ENCODE peak calls at places on chromosomes 13 and 19, in seven cellular contexts. N is SK-N-SH, W is GM23248, H is GM23338, K is MM.1S, Z is neural progenitor cell, D is hepatocyte. Q is an unnamed sample.

GRCh38 chr13:98450495-98451167 is 126.3 kb downstream of the STK24 start:
- DNase-seq in K (no peak), W (peak; percentile 40), Z (no peak), D (no peak), N (no peak), H (peak; percentile 65), Q (no peak)

GRCh38 chr19:32174386-32175113 is 170.9 kb upstream of the ZNF507 start:
- DNase-seq in D (no peak), H (no peak), K (no peak), W (no peak), N (no peak), Z (no peak), Q (no peak)

GRCh38 chr13:42355118-42355840 is 83.3 kb downstream of the AKAP11 start:
- DNase-seq in H (no peak), N (no peak), K (no peak), Z (peak; percentile 0), D (no peak), W (no peak), Q (no peak)

GRCh38 chr19:31572671-31573298 is 223.5 kb upstream of the TSHZ3 start:
- DNase-seq in W (no peak), K (no peak), N (no peak), D (no peak), Z (peak; percentile 23), H (no peak), Q (no peak)

GRCh38 chr13:62908321-62908720 is 1492.7 kb upstream of the PCDH20 start:
- DNase-seq in D (no peak), N (no peak), K (no peak), H (no peak), Z (no peak), W (no peak), Q (no peak)

GRCh38 chr13:23550164-23550563 is 20.0 kb upstream of the TNFRSF19 start:
- DNase-seq in W (no peak), D (no peak), N (no peak), Z (no peak), K (no peak), H (no peak), Q (no peak)

GRCh38 chr19:38596057-38596981 is 21.4 kb downstream of the MAP4K1 start:
- DNase-seq in K (no peak), H (peak; percentile 98), D (peak; percentile 77), N (peak; percentile 88), W (peak; percentile 32), Z (peak; percentile 95), Q (peak; percentile 14)

GRCh38 chr19:42433503-42434260 is 6.5 kb upstream of the LIPE start:
- DNase-seq in Z (peak; percentile 88), N (no peak), K (peak; percentile 68), W (peak; percentile 36), D (peak; percentile 85), H (peak; percentile 86), Q (peak; percentile 55)

GRCh38 chr19:38079926-38080380 is 144.1 kb downstream of the DPF1 start:
- DNase-seq in Z (no peak), H (peak; percentile 12), N (no peak), W (peak; percentile 93), D (no peak), K (peak; percentile 65), Q (peak; percentile 86)

GRCh38 chr19:45646345-45646698 is 7.1 kb upstream of the EML2 start:
- DNase-seq in Z (no peak), H (no peak), W (no peak), D (no peak), K (no peak), N (no peak), Q (no peak)

GRCh38 chr19:45643024-45643926 is 4.1 kb upstream of the EML2 start:
- DNase-seq in N (peak; percentile 94), H (peak; percentile 92), K (peak; percentile 87), D (peak; percentile 89), Z (peak; percentile 91), W (peak; percentile 75), Q (peak; percentile 73)

GRCh38 chr19:45645631-45646344 is 6.6 kb upstream of the EML2 start:
- DNase-seq in Z (peak; percentile 91), H (peak; percentile 98), N (peak; percentile 97), W (peak; percentile 92), K (peak; percentile 93), D (peak; percentile 93), Q (peak; percentile 75)

GRCh38 chr19:45645068-45645630 is 6.0 kb upstream of the EML2 start:
- DNase-seq in W (no peak), N (no peak), D (no peak), Z (no peak), H (no peak), K (no peak), Q (no peak)

DNA sequence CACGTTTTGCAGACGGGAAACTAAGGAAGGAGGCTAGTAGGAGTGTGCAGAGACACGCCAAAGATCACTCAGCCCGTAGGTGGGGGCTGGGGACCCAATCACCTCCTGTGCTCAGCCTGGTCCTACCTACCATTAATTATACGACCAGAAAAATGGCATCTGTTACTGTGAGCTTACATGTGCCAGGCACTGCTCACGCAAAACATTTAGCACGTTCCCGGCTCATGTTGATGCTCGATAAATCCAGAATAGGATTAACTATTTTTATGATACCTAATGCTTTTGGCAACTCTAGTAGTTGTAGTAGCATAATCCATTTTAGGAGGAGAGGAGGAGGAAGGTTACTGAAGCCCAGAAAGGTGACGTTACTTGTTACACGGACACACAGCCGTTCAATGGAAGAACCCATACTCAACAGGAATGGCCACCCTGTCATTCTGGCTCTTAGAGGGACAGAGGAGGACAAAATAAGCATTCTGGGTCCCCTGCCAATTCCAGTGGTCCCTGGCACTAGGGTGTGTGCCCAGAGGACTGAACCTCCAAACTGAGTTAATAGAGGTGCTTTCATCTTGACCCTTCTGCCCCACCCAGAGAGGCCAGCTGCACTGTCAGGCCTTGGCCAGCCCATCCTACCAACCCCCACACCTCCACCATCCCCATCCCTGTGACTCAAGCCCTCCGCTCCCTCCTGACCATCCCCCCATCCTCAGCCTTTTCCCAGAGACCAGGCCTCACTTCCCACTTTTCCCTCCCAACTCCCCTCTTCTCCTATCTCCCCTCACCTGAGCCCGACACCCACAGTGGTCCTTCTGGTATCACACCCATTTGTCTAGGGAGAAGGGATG is 5.0 kb upstream of the EML2 start:
- DNase-seq in N (peak; percentile 34), K (no peak), W (no peak), H (no peak), Z (no peak), D (no peak), Q (no peak)
- TF ChIP-seq EZH2phosphoT487 in N (no peak), K (no peak), W (no peak), H (no peak), Z (no peak), D (no peak), Q (no peak)

DNA sequence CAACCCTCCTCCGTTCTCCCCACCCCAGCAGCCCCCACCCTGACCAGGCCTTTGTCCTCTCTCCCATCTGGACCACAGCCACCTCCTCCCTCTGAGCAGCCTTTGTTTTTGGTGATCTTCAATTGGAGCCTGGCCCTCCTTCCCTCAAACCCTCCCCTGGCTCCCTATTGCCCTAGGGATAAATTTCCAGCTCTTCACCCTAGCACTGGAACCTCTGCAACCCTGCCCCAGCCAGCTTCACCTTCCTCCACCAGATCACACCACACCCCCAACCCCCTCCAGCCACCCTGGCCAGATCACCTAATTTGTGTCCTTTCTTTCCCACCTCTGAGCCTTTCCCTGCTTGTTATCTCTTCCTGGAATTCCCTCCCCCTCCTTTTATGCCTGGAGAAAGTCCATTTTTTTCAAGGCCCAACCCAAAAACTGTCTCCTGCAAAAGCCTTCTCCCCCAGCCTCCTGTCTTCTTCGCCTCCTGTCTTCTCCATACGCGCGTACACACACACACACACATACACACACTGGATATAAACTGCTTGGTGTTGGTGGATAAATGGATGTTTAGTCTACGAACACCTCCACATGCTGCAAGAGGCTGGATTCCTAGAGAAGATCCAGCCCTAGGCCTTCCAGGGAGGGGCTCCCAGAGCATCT is 5.2 kb upstream of the TLE2 start:
- DNase-seq in Z (peak; percentile 20), W (no peak), N (no peak), D (peak; percentile 48), H (no peak), K (no peak), Q (no peak)
- H3K27me3 ChIP-seq in Z (peaks cover 83% of the 10 kb centered on the region), W (no peaks in the 10 kb centered on the region), N (peaks cover 45% of the 10 kb centered on the region), D (no peaks in the 10 kb centered on the region), H (peaks cover 67% of the 10 kb centered on the region), K (peaks cover 75% of the 10 kb centered on the region), Q (no peaks in the 10 kb centered on the region)

DNA sequence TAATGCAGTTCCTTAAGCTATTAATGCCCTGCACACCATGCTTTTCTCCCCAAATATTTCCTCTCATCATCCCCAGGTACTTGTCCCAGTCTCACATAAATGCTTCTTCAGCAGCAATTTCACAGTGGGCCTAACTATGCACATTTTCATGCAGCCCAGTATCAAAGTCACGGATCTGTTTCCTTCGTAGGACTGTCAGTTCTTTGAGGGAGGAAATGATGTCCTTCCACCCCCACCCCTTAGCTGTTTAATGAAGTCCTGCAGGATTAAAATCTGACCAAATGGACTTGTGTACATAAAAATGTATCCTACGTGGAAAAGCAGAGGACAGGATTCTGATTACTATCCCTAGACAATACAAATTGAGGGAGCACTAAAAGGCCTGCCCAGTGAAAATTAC is 68.6 kb upstream of the ARGLU1 start:
- DNase-seq in H (no peak), D (no peak), N (no peak), W (no peak), Z (no peak), K (no peak), Q (no peak)
- H3K4me3 ChIP-seq in H (no peak overlapping the region), D (no peak overlapping the region), N (no peak overlapping the region), W (no peak overlapping the region), Z (no peak overlapping the region), K (no peak overlapping the region), Q (no peak overlapping the region)

GRCh38 chr19:15108145-15108844 is 1.1 kb downstream of the SYDE1 start:
- DNase-seq in D (no peak), W (peak; percentile 37), H (peak; percentile 55), Z (peak; percentile 36), K (no peak), N (peak; percentile 47), Q (no peak)
- TF ChIP-seq EZH2phosphoT487 in D (no peak), W (no peak), H (no peak), Z (no peak), K (no peak), N (no peak), Q (no peak)

DNA sequence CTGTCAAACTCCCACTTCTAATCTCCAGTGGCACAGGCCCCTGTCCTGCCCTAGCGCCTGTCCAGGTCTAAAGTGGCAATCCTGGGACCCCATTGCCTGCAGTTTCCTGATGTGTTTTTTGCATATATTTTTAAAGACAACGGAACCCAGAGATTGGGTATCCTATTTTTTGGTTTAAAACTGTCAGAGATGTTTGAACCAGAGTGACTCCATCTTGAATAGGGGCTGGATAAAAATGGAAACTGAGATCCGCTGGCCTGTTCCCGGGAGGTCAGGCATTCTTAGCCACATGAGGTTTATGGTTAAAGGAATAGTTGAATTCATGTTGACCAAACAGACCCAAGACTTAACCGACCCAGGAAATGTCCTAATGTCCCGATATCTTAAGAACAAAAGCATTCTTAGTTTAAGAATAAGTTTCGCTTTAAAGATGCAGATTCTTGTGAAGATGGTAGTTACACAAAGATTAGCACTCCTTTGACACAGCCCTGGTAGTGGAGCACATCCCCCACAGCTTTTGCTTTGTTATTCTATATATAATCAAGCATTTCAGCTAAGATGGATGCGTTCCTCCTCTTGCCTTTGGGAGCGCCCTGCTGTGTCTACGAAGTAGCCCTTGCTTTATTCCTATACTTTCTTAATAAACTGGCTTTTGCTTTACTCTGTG is 332.1 kb downstream of the UQCRFS1 start:
- DNase-seq in D (no peak), K (no peak), Z (no peak), W (no peak), H (peak; percentile 74), N (no peak), Q (no peak)
- H3K27me3 ChIP-seq in D (peaks cover 3% of the 10 kb centered on the region), K (peaks cover 5% of the 10 kb centered on the region), Z (no peaks in the 10 kb centered on the region), W (no peaks in the 10 kb centered on the region), H (no peaks in the 10 kb centered on the region), N (peaks cover 17% of the 10 kb centered on the region), Q (no peaks in the 10 kb centered on the region)

Q was measured in PC-3.